ENCODE peak calls at places on chromosome X, in six cellular contexts. F, I, U, X, A and M are unnamed samples.

GRCh38 chrX:103734125-103734760 is 23.5 kb downstream of the TMEM31 start:
- DNase-seq in U (peak), I (no peak), A (no peak), F (no peak), X (peak), M (no peak)

GRCh38 chrX:147635186-147635585 is 276.5 kb upstream of the FMR1 start:
- DNase-seq in F (no peak), X (no peak), I (no peak), U (no peak), A (no peak), M (no peak)

GRCh38 chrX:130829526-130830515 is 73.2 kb downstream of the ENOX2 start:
- DNase-seq in U (no peak), X (no peak), I (no peak), F (no peak), A (no peak), M (no peak)

GRCh38 chrX:45309096-45309495 is 108.4 kb upstream of the DIPK2B start:
- DNase-seq in A (no peak), U (no peak), X (peak), F (no peak), I (no peak), M (no peak)

GRCh38 chrX:74924449-74925209 is 623 bp downstream of the NEXMIF start:
- DNase-seq in F (peak), U (peak), A (peak), X (peak), I (no peak), M (peak)

GRCh38 chrX:46601283-46601682 is 27.7 kb downstream of the CHST7 start:
- DNase-seq in F (no peak), X (peak), A (no peak), U (no peak), I (no peak), M (no peak)

GRCh38 chrX:139429913-139430312 is 100.6 kb upstream of the F9 start:
- DNase-seq in U (no peak), I (no peak), X (peak), F (peak), A (no peak), M (no peak)

GRCh38 chrX:24590111-24590510 is 57.0 kb downstream of the PCYT1B start:
- DNase-seq in I (no peak), F (no peak), X (no peak), A (no peak), U (no peak), M (no peak)

GRCh38 chrX:39011454-39012204 is 210.4 kb downstream of the MID1IP1 start:
- DNase-seq in I (no peak), A (no peak), U (no peak), F (no peak), X (peak), M (peak)

GRCh38 chrX:134019567-134020206 is 34.3 kb upstream of the GPC3 start:
- DNase-seq in U (no peak), F (no peak), I (no peak), A (no peak), X (no peak), M (no peak)

GRCh38 chrX:148135738-148136137 is 154.6 kb downstream of the FMR1NB start:
- DNase-seq in I (no peak), A (no peak), X (peak), F (no peak), U (no peak), M (peak)

GRCh38 chrX:66074920-66075879 is 35.3 kb upstream of the VSIG4 start:
- DNase-seq in I (peak), F (no peak), A (no peak), U (peak), X (no peak), M (peak)

GRCh38 chrX:47189906-47190305 is 3.7 kb upstream of the UBA1 start:
- DNase-seq in U (no peak), F (no peak), A (no peak), X (no peak), I (no peak), M (no peak)

GRCh38 chrX:97743014-97743413 is 859.3 kb downstream of the RPA4 start:
- DNase-seq in U (peak), I (no peak), X (no peak), F (no peak), A (no peak), M (no peak)

GRCh38 chrX:129522184-129523059 is 868 bp downstream of the SMARCA1 start:
- DNase-seq in F (peak), A (peak), X (peak), I (no peak), U (peak), M (peak)

GRCh38 chrX:30618160-30618765 is 35.0 kb upstream of the GK start:
- DNase-seq in A (no peak), X (no peak), I (no peak), F (peak), U (no peak), M (no peak)

GRCh38 chrX:137051978-137052640 is 18.3 kb upstream of the GPR101 start:
- DNase-seq in A (peak), I (peak), F (peak), X (peak), U (peak), M (peak)

GRCh38 chrX:30302957-30303356 is 6.2 kb downstream of the NR0B1 start:
- DNase-seq in U (no peak), A (no peak), F (peak), X (no peak), I (no peak), M (peak)

GRCh38 chrX:30831082-30831481 is 58.0 kb downstream of the TAB3 start:
- DNase-seq in X (peak), I (no peak), F (peak), A (no peak), U (peak), M (no peak)

GRCh38 chrX:129115104-129115503 is 408.2 kb downstream of the SMARCA1 start:
- DNase-seq in U (peak), I (no peak), A (peak), F (peak), X (peak), M (peak)

GRCh38 chrX:153968255-153968654 is 3.4 kb downstream of the HCFC1 start:
- DNase-seq in X (no peak), I (no peak), U (no peak), A (no peak), F (no peak), M (no peak)

GRCh38 chrX:120499301-120500097 is 30.4 kb upstream of the LAMP2 start:
- DNase-seq in U (no peak), A (no peak), X (no peak), F (no peak), I (no peak), M (no peak)